ENCODE peak calls at places on chromosomes 3 and 15, in nine cellular contexts. One of them, this sample, is unnamed.

GRCh38 chr15:48062476-48062875 is 58.3 kb upstream of the SLC24A5 start:
- DNase-seq in caudate nucleus: no peak
- DNase-seq in astrocyte: peak; percentile 53
- DNase-seq in HTR-8/SVneo: peak; percentile 11
- DNase-seq in Calu3: no peak
- DNase-seq in RPMI8226: peak; percentile 40
- DNase-seq in endothelial cell: no peak
- DNase-seq in NCI-H2029 treated with DMSO at 0.1 percent for 48 hours: no peak
- DNase-seq in substantia nigra: no peak
- DNase-seq in this sample: no peak

GRCh38 chr3:47362704-47363103 is 18.1 kb upstream of the PTPN23 start:
- DNase-seq in caudate nucleus: no peak
- DNase-seq in astrocyte: no peak
- DNase-seq in HTR-8/SVneo: no peak
- DNase-seq in Calu3: no peak
- DNase-seq in RPMI8226: no peak
- DNase-seq in endothelial cell: peak; percentile 52
- DNase-seq in NCI-H2029 treated with DMSO at 0.1 percent for 48 hours: no peak
- DNase-seq in substantia nigra: no peak
- DNase-seq in this sample: peak; percentile 80

GRCh38 chr3:115913069-115913686 is 289.9 kb downstream of the GAP43 start:
- DNase-seq in caudate nucleus: no peak
- DNase-seq in astrocyte: no peak
- DNase-seq in HTR-8/SVneo: no peak
- DNase-seq in Calu3: no peak
- DNase-seq in RPMI8226: no peak
- DNase-seq in endothelial cell: no peak
- DNase-seq in NCI-H2029 treated with DMSO at 0.1 percent for 48 hours: no peak
- DNase-seq in substantia nigra: no peak
- DNase-seq in this sample: no peak

GRCh38 chr15:53246996-53247395 is 456.9 kb upstream of the ONECUT1 start:
- DNase-seq in caudate nucleus: no peak
- DNase-seq in astrocyte: peak; percentile 3
- DNase-seq in HTR-8/SVneo: no peak
- DNase-seq in Calu3: no peak
- DNase-seq in RPMI8226: no peak
- DNase-seq in endothelial cell: no peak
- DNase-seq in NCI-H2029 treated with DMSO at 0.1 percent for 48 hours: no peak
- DNase-seq in substantia nigra: no peak
- DNase-seq in this sample: no peak

GRCh38 chr15:42919308-42919707 is 1.3 kb downstream of the TTBK2 start:
- DNase-seq in caudate nucleus: no peak
- DNase-seq in astrocyte: no peak
- DNase-seq in HTR-8/SVneo: no peak
- DNase-seq in Calu3: no peak
- DNase-seq in RPMI8226: no peak
- DNase-seq in endothelial cell: no peak
- DNase-seq in NCI-H2029 treated with DMSO at 0.1 percent for 48 hours: no peak
- DNase-seq in substantia nigra: no peak
- DNase-seq in this sample: no peak

GRCh38 chr3:89521328-89521727 is 413.9 kb downstream of the EPHA3 start:
- DNase-seq in caudate nucleus: no peak
- DNase-seq in astrocyte: peak; percentile 1
- DNase-seq in HTR-8/SVneo: no peak
- DNase-seq in Calu3: no peak
- DNase-seq in RPMI8226: no peak
- DNase-seq in endothelial cell: no peak
- DNase-seq in NCI-H2029 treated with DMSO at 0.1 percent for 48 hours: no peak
- DNase-seq in substantia nigra: no peak
- DNase-seq in this sample: no peak

GRCh38 chr3:131421301-131421700 is 39.7 kb downstream of the NUDT16 start:
- DNase-seq in caudate nucleus: no peak
- DNase-seq in astrocyte: no peak
- DNase-seq in HTR-8/SVneo: no peak
- DNase-seq in Calu3: no peak
- DNase-seq in RPMI8226: no peak
- DNase-seq in endothelial cell: no peak
- DNase-seq in NCI-H2029 treated with DMSO at 0.1 percent for 48 hours: no peak
- DNase-seq in substantia nigra: no peak
- DNase-seq in this sample: no peak

GRCh38 chr15:66613743-66614142 is 47.9 kb upstream of the LCTL start:
- DNase-seq in caudate nucleus: no peak
- DNase-seq in astrocyte: no peak
- DNase-seq in HTR-8/SVneo: no peak
- DNase-seq in Calu3: no peak
- DNase-seq in RPMI8226: no peak
- DNase-seq in endothelial cell: no peak
- DNase-seq in NCI-H2029 treated with DMSO at 0.1 percent for 48 hours: no peak
- DNase-seq in substantia nigra: no peak
- DNase-seq in this sample: no peak

GRCh38 chr3:140294058-140294457 is 359.1 kb downstream of the CLSTN2 start:
- DNase-seq in caudate nucleus: no peak
- DNase-seq in astrocyte: no peak
- DNase-seq in HTR-8/SVneo: no peak
- DNase-seq in Calu3: no peak
- DNase-seq in RPMI8226: no peak
- DNase-seq in endothelial cell: no peak
- DNase-seq in NCI-H2029 treated with DMSO at 0.1 percent for 48 hours: no peak
- DNase-seq in substantia nigra: no peak
- DNase-seq in this sample: no peak

GRCh38 chr3:147521646-147522045 is 112.5 kb downstream of the ZIC1 start:
- DNase-seq in caudate nucleus: no peak
- DNase-seq in astrocyte: peak; percentile 65
- DNase-seq in HTR-8/SVneo: no peak
- DNase-seq in Calu3: no peak
- DNase-seq in RPMI8226: no peak
- DNase-seq in endothelial cell: no peak
- DNase-seq in NCI-H2029 treated with DMSO at 0.1 percent for 48 hours: no peak
- DNase-seq in substantia nigra: no peak
- DNase-seq in this sample: no peak

GRCh38 chr3:29764603-29765254 is 483.9 kb downstream of the RBMS3 start:
- DNase-seq in caudate nucleus: no peak
- DNase-seq in astrocyte: peak; percentile 72
- DNase-seq in HTR-8/SVneo: no peak
- DNase-seq in Calu3: peak; percentile 23
- DNase-seq in RPMI8226: peak; percentile 59
- DNase-seq in endothelial cell: no peak
- DNase-seq in NCI-H2029 treated with DMSO at 0.1 percent for 48 hours: peak; percentile 24
- DNase-seq in substantia nigra: no peak
- DNase-seq in this sample: no peak

GRCh38 chr15:74808073-74808839 is 4.4 kb upstream of the LMAN1L start:
- DNase-seq in caudate nucleus: no peak
- DNase-seq in astrocyte: no peak
- DNase-seq in HTR-8/SVneo: no peak
- DNase-seq in Calu3: no peak
- DNase-seq in RPMI8226: peak; percentile 45
- DNase-seq in endothelial cell: no peak
- DNase-seq in NCI-H2029 treated with DMSO at 0.1 percent for 48 hours: no peak
- DNase-seq in substantia nigra: no peak
- DNase-seq in this sample: no peak

GRCh38 chr3:158792709-158793108 is 9.1 kb upstream of the MFSD1 start:
- DNase-seq in caudate nucleus: no peak
- DNase-seq in astrocyte: peak; percentile 97
- DNase-seq in HTR-8/SVneo: peak; percentile 51
- DNase-seq in Calu3: no peak
- DNase-seq in RPMI8226: no peak
- DNase-seq in endothelial cell: no peak
- DNase-seq in NCI-H2029 treated with DMSO at 0.1 percent for 48 hours: no peak
- DNase-seq in substantia nigra: no peak
- DNase-seq in this sample: no peak

GRCh38 chr15:100516592-100517489 is 11.9 kb downstream of the CERS3 start:
- DNase-seq in caudate nucleus: no peak
- DNase-seq in astrocyte: no peak
- DNase-seq in HTR-8/SVneo: no peak
- DNase-seq in Calu3: no peak
- DNase-seq in RPMI8226: no peak
- DNase-seq in endothelial cell: no peak
- DNase-seq in NCI-H2029 treated with DMSO at 0.1 percent for 48 hours: peak; percentile 5
- DNase-seq in substantia nigra: no peak
- DNase-seq in this sample: no peak

GRCh38 chr3:52742418-52743041 is 28.2 kb downstream of the NEK4 start:
- DNase-seq in caudate nucleus: no peak
- DNase-seq in astrocyte: peak; percentile 12
- DNase-seq in HTR-8/SVneo: peak; percentile 37
- DNase-seq in Calu3: peak; percentile 18
- DNase-seq in RPMI8226: peak; percentile 16
- DNase-seq in endothelial cell: no peak
- DNase-seq in NCI-H2029 treated with DMSO at 0.1 percent for 48 hours: no peak
- DNase-seq in substantia nigra: no peak
- DNase-seq in this sample: peak; percentile 23

GRCh38 chr15:80604583-80605506 is 90.3 kb upstream of the ABHD17C start:
- DNase-seq in caudate nucleus: no peak
- DNase-seq in astrocyte: peak; percentile 22
- DNase-seq in HTR-8/SVneo: no peak
- DNase-seq in Calu3: no peak
- DNase-seq in RPMI8226: no peak
- DNase-seq in endothelial cell: no peak
- DNase-seq in NCI-H2029 treated with DMSO at 0.1 percent for 48 hours: no peak
- DNase-seq in substantia nigra: no peak
- DNase-seq in this sample: no peak

GRCh38 chr3:33440328-33440577 is at the start of gene UBP1:
- DNase-seq in caudate nucleus: no peak
- DNase-seq in astrocyte: no peak
- DNase-seq in HTR-8/SVneo: no peak
- DNase-seq in Calu3: peak; percentile 99
- DNase-seq in RPMI8226: no peak
- DNase-seq in endothelial cell: peak; percentile 93
- DNase-seq in NCI-H2029 treated with DMSO at 0.1 percent for 48 hours: no peak
- DNase-seq in substantia nigra: peak; percentile 100
- DNase-seq in this sample: no peak

GRCh38 chr3:191740712-191741111 is 279.7 kb downstream of the PYDC2 start:
- DNase-seq in caudate nucleus: no peak
- DNase-seq in astrocyte: no peak
- DNase-seq in HTR-8/SVneo: no peak
- DNase-seq in Calu3: no peak
- DNase-seq in RPMI8226: no peak
- DNase-seq in endothelial cell: no peak
- DNase-seq in NCI-H2029 treated with DMSO at 0.1 percent for 48 hours: no peak
- DNase-seq in substantia nigra: no peak
- DNase-seq in this sample: no peak

GRCh38 chr15:96333194-96334016 is 2.9 kb downstream of the NR2F2 start:
- DNase-seq in caudate nucleus: no peak
- DNase-seq in astrocyte: peak; percentile 25
- DNase-seq in HTR-8/SVneo: no peak
- DNase-seq in Calu3: peak; percentile 57
- DNase-seq in RPMI8226: no peak
- DNase-seq in endothelial cell: peak; percentile 69
- DNase-seq in NCI-H2029 treated with DMSO at 0.1 percent for 48 hours: no peak
- DNase-seq in substantia nigra: peak; percentile 43
- DNase-seq in this sample: peak; percentile 44

GRCh38 chr15:80367094-80367493 is 37.1 kb upstream of the ARNT2 start:
- DNase-seq in caudate nucleus: no peak
- DNase-seq in astrocyte: no peak
- DNase-seq in HTR-8/SVneo: no peak
- DNase-seq in Calu3: peak; percentile 11
- DNase-seq in RPMI8226: peak; percentile 42
- DNase-seq in endothelial cell: no peak
- DNase-seq in NCI-H2029 treated with DMSO at 0.1 percent for 48 hours: no peak
- DNase-seq in substantia nigra: no peak
- DNase-seq in this sample: peak; percentile 8

GRCh38 chr15:64024172-64025050 is 21.9 kb downstream of the DAPK2 start:
- DNase-seq in caudate nucleus: no peak
- DNase-seq in astrocyte: no peak
- DNase-seq in HTR-8/SVneo: no peak
- DNase-seq in Calu3: no peak
- DNase-seq in RPMI8226: no peak
- DNase-seq in endothelial cell: no peak
- DNase-seq in NCI-H2029 treated with DMSO at 0.1 percent for 48 hours: no peak
- DNase-seq in substantia nigra: no peak
- DNase-seq in this sample: peak; percentile 43

This sample was measured in HL-60.